ENCODE peak calls at places on chromosomes 11 and 22, in four cellular contexts. I is AG10803, B is H1, S is ovary. R is an unnamed sample.

GRCh38 chr11:121762820-121763219 is 310.1 kb upstream of the SORL1-AS1 start:
- DNase-seq in I (peak; percentile 39), B (no peak), S (peak; percentile 64), R (peak; percentile 63)

GRCh38 chr11:126917531-126918204 is 82.9 kb downstream of the KIRREL3 start:
- DNase-seq in I (peak; percentile 100), B (no peak), S (no peak), R (peak; percentile 87)

GRCh38 chr22:47884775-47885174 is 1122.3 kb downstream of the TBC1D22A start:
- DNase-seq in I (no peak), B (no peak), S (no peak), R (no peak)

GRCh38 chr22:32596471-32596870 is 121.9 kb downstream of the FBXO7 start:
- DNase-seq in I (no peak), B (no peak), S (no peak), R (no peak)

GRCh38 chr22:41488076-41488475 is 19.2 kb downstream of the ACO2 start:
- DNase-seq in I (no peak), B (no peak), S (no peak), R (no peak)

GRCh38 chr11:133903875-133904817 is 52.6 kb downstream of the IGSF9B start:
- DNase-seq in I (no peak), B (no peak), S (no peak), R (no peak)

GRCh38 chr11:13638436-13638835 is 30.0 kb upstream of the FAR1 start:
- DNase-seq in I (no peak), B (no peak), S (no peak), R (no peak)

GRCh38 chr11:95230054-95231034 is 658 bp downstream of the SESN3 start:
- DNase-seq in I (no peak), B (no peak), S (peak; percentile 34), R (peak; percentile 35)

GRCh38 chr11:71138737-71139425 is 113.5 kb downstream of the SHANK2 start:
- DNase-seq in I (no peak), B (no peak), S (no peak), R (no peak)

GRCh38 chr11:123406441-123407123 is 23.5 kb upstream of the GRAMD1B start:
- DNase-seq in I (no peak), B (no peak), S (no peak), R (no peak)

GRCh38 chr11:104522650-104523049 is 358.7 kb upstream of the PDGFD start:
- DNase-seq in I (peak; percentile 5), B (no peak), S (no peak), R (peak; percentile 51)

GRCh38 chr11:42631223-42631843 is 680.5 kb upstream of the API5 start:
- DNase-seq in I (peak; percentile 4), B (no peak), S (no peak), R (no peak)

GRCh38 chr11:123580557-123581275 is 73.7 kb downstream of the SCN3B start:
- DNase-seq in I (no peak), B (peak; percentile 67), S (peak; percentile 67), R (peak; percentile 36)

GRCh38 chr11:112651345-112651744 is 309.9 kb upstream of the NCAM1 start:
- DNase-seq in I (no peak), B (no peak), S (no peak), R (no peak)

GRCh38 chr11:10666556-10666955 is 27.0 kb downstream of the IRAG1 start:
- DNase-seq in I (peak; percentile 35), B (no peak), S (no peak), R (peak; percentile 50)

GRCh38 chr11:13238879-13239514 is 38.6 kb upstream of the BMAL1 start:
- DNase-seq in I (peak; percentile 51), B (no peak), S (peak; percentile 39), R (peak; percentile 67)

GRCh38 chr11:9688716-9689511 is 25.0 kb downstream of the SWAP70 start:
- DNase-seq in I (peak; percentile 83), B (no peak), S (no peak), R (peak; percentile 98)

GRCh38 chr11:78138694-78139421 is 568 bp downstream of the ALG8 start:
- DNase-seq in I (no peak), B (no peak), S (no peak), R (no peak)

GRCh38 chr11:1195690-1196515 is 27.0 kb upstream of the MUC5B start:
- DNase-seq in I (no peak), B (no peak), S (no peak), R (no peak)

GRCh38 chr22:41561335-41561734 is 525 bp downstream of the CSDC2 start:
- DNase-seq in I (no peak), B (no peak), S (no peak), R (peak; percentile 10)

GRCh38 chr11:48000432-48000831 is 20.1 kb downstream of the PTPRJ start:
- DNase-seq in I (no peak), B (no peak), S (no peak), R (no peak)

GRCh38 chr11:27471588-27472397 is 797 bp downstream of the LGR4 start:
- DNase-seq in I (no peak), B (no peak), S (peak; percentile 55), R (no peak)

GRCh38 chr11:70129051-70129592 is 51.0 kb downstream of the ANO1 start:
- DNase-seq in I (no peak), B (no peak), S (no peak), R (no peak)

GRCh38 chr11:130428271-130428670 is at the start of gene ADAMTS8:
- DNase-seq in I (no peak), B (no peak), S (no peak), R (no peak)

GRCh38 chr11:26188559-26188958 is 143.4 kb upstream of the ANO3 start:
- DNase-seq in I (peak; percentile 43), B (no peak), S (no peak), R (peak; percentile 18)

GRCh38 chr22:49548356-49549202 is 279.1 kb downstream of the BRD1 start:
- DNase-seq in I (no peak), B (no peak), S (no peak), R (no peak)

GRCh38 chr11:115437902-115438575 is 66.2 kb downstream of the CADM1 start:
- DNase-seq in I (no peak), B (no peak), S (no peak), R (no peak)

GRCh38 chr11:46362146-46363030 is 15.1 kb downstream of the DGKZ start:
- DNase-seq in I (no peak), B (no peak), S (no peak), R (no peak)

GRCh38 chr11:88341852-88342251 is 4.3 kb upstream of the CTSC start:
- DNase-seq in I (no peak), B (no peak), S (no peak), R (no peak)

GRCh38 chr22:44445307-44445680 is 52.7 kb downstream of the RTL6 start:
- DNase-seq in I (no peak), B (no peak), S (no peak), R (no peak)

GRCh38 chr11:11396290-11397042 is 43.4 kb upstream of the CSNK2A3 start:
- DNase-seq in I (peak; percentile 92), B (no peak), S (no peak), R (peak; percentile 87)

GRCh38 chr22:38696606-38697005 is 4.1 kb downstream of the JOSD1 start:
- DNase-seq in I (peak; percentile 75), B (no peak), S (no peak), R (peak; percentile 93)

GRCh38 chr11:110159491-110159890 is 66.3 kb downstream of the ZC3H12C start:
- DNase-seq in I (no peak), B (no peak), S (no peak), R (no peak)
- TF ChIP-seq CTCF in I (no peak), B (no peak), S (no peak), R (no peak)

GRCh38 chr11:57711414-57712255 is at the start of gene MED19:
- DNase-seq in I (peak; percentile 65), B (peak; percentile 92), S (peak; percentile 83), R (peak; percentile 63)

GRCh38 chr11:57709802-57710367 is 2.1 kb downstream of the MED19 start:
- DNase-seq in I (no peak), B (no peak), S (no peak), R (no peak)

GRCh38 chr11:57712256-57713150 is at the start of gene TMX2:
- DNase-seq in I (peak; percentile 100), B (peak; percentile 90), S (peak; percentile 88), R (peak; percentile 99)

GRCh38 chr11:57713849-57714248 is 1.5 kb downstream of the TMX2 start:
- DNase-seq in I (no peak), B (no peak), S (no peak), R (no peak)
- H3K4me3 ChIP-seq in I (peak overlapping the region; percentile 100), B (peak overlapping the region; percentile 95), S (no peak overlapping the region), R (peak overlapping the region; percentile 99)

DNA sequence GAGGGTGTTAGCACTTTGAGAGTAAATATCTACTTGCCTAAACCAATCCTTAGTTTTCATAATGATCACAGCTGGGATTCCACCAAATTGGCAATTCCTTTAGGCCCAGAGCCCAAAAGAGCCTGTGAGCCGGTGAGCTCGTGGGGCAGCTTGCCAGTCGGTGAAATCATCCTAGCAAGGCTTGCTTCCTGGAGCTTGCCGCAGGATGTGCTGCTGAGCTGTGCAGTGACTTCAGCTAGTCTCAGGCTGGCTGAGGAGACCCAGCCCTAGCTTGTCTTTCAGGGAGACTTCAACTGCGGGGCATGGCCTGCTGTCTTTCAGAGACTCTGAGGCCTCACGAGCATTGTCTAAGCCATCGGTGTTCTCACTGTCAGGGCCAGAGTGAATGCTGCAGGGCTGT is 73.6 kb upstream of the SUSD2 start:
- DNase-seq in I (peak; percentile 93), B (no peak), S (peak; percentile 93), R (peak; percentile 95)
- TF ChIP-seq CTCF in I (peak; percentile 70), B (no peak), S (peak; percentile 30), R (peak; percentile 87)

GRCh38 chr11:111540114-111540920 is at the start of gene LAYN:
- DNase-seq in I (peak; percentile 72), B (no peak), S (peak; percentile 75), R (peak; percentile 26)

GRCh38 chr11:111540921-111541208 is 345 bp downstream of the LAYN start:
- DNase-seq in I (no peak), B (no peak), S (no peak), R (peak; percentile 15)

GRCh38 chr11:111537336-111537860 is 3.1 kb upstream of the LAYN start:
- DNase-seq in I (no peak), B (no peak), S (no peak), R (no peak)

GRCh38 chr11:111539426-111540113 is 950 bp upstream of the LAYN start:
- DNase-seq in I (no peak), B (no peak), S (no peak), R (no peak)

DNA sequence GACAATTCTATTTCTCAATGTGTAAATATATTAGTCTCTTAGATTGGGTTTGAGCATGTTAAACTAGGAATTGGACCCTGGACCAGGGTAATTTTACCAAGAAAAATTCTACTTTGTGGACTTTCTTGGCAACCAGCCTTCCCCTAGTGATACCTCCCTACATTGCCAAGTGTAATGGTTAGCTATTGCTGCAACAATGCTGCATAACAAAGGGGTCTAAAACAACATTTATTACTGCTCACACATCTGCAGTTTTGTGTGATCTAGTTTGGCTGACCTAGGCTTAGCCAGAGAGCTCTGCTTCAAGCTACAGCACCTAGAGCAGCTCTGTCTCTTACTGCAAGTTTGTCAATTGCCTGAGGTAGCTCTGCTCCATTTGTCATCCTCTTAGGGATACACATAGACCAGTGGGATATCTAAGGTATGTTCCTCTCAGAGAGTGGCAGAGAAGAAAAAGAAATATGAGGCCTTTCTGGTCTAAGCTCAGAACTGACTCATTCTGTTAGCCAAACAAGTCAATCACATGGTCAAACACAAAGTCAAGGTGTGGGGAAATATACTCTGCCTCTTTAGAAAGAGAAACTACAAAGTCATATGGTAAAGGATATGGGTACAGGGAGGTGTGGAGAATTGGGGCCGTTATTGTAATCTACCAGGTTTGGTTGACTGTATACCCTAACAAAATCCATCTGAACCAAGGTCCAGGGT is 2.0 kb upstream of the LAYN start:
- DNase-seq in I (no peak), B (no peak), S (no peak), R (no peak)
- H3K4me3 ChIP-seq in I (no peak overlapping the region), B (no peak overlapping the region), S (no peak overlapping the region), R (no peak overlapping the region)

GRCh38 chr22:27937453-27937852 is 18.4 kb upstream of the PITPNB start:
- DNase-seq in I (no peak), B (no peak), S (no peak), R (no peak)
- TF ChIP-seq CTCF in I (peak; percentile 19), B (no peak), S (no peak), R (peak; percentile 24)

GRCh38 chr11:67286621-67287333 is 2.3 kb upstream of the ANKRD13D start:
- DNase-seq in I (no peak), B (no peak), S (peak; percentile 34), R (no peak)
- H3K4me3 ChIP-seq in I (no peak overlapping the region), B (no peak overlapping the region), S (no peak overlapping the region), R (no peak overlapping the region)

R was measured in fibroblast of the aortic adventitia.